ENCODE peak calls at places on chromosomes 5 and 9, in four cellular contexts. C is mesendoderm, V is adrenal gland, Z is dermis microvascular lymphatic vessel endothelial cell. N is an unnamed sample.

GRCh38 chr5:143302344-143302743 is 101.1 kb downstream of the NR3C1 start:
- DNase-seq in C (no peak), V (no peak), Z (no peak), N (no peak)

GRCh38 chr5:16980983-16981382 is 44.9 kb upstream of the MYO10 start:
- DNase-seq in C (no peak), V (no peak), Z (no peak), N (no peak)

GRCh38 chr5:160959804-160960203 is 107.8 kb upstream of the ATP10B start:
- DNase-seq in C (no peak), V (peak), Z (no peak), N (no peak)

GRCh38 chr5:1703352-1704050 is 96.1 kb downstream of the MRPL36 start:
- DNase-seq in C (peak), V (no peak), Z (no peak), N (no peak)

GRCh38 chr5:37532976-37533740 is 154.0 kb downstream of the WDR70 start:
- DNase-seq in C (no peak), V (no peak), Z (no peak), N (no peak)

GRCh38 chr5:93164690-93165089 is 416.3 kb downstream of the NR2F1-AS1 start:
- DNase-seq in C (peak), V (peak), Z (no peak), N (no peak)

GRCh38 chr5:141879941-141880738 is 1.9 kb upstream of the PCDH1 start:
- DNase-seq in C (no peak), V (no peak), Z (no peak), N (no peak)

GRCh38 chr5:56522972-56523371 is 289.8 kb upstream of the ANKRD55 start:
- DNase-seq in C (no peak), V (peak), Z (peak), N (no peak)

GRCh38 chr5:71757590-71758543 is 38.8 kb downstream of the CARTPT start:
- DNase-seq in C (peak), V (peak), Z (peak), N (no peak)

GRCh38 chr5:123037104-123037418 is 536 bp upstream of the PPIC start:
- DNase-seq in C (no peak), V (no peak), Z (no peak), N (no peak)

GRCh38 chr9:128713941-128714573 is 9.9 kb downstream of the ZDHHC12 start:
- DNase-seq in C (no peak), V (no peak), Z (no peak), N (no peak)

N was measured in T-helper 22 cell.